ENCODE peak calls at places on chromosome 18, in seven cellular contexts. F is stimulated activated CD8-positive, alpha-beta memory T cell treated with anti-CD3 and anti-CD28 coated beads, Interleukin-2, amount 100 ng/mL, for 1 hour; L is activated CD8-positive, alpha-beta memory T cell treated with anti-CD3 and anti-CD28 coated beads for 24 hours; R is stimulated activated CD4-positive, alpha-beta T cell treated with anti-CD3 and anti-CD28 coated beads, Interleukin-4, amount 100 ng/mL, for 48 hours; A is caudate nucleus; S is cerebellum; N is Daoy. W is an unnamed sample.

GRCh38 chr18:23833714-23834113 is 144.5 kb downstream of the LAMA3 start:
- DNase-seq in F (no peak), L (no peak), R (no peak), A (no peak), S (no peak), N (no peak), W (no peak)

GRCh38 chr18:596288-596881 is 403 bp upstream of the CLUL1 start:
- DNase-seq in F (no peak), L (peak), R (no peak), A (no peak), S (peak), N (peak), W (no peak)

GRCh38 chr18:54127759-54128378 is 96.6 kb downstream of the MBD2 start:
- DNase-seq in F (no peak), L (no peak), R (no peak), A (no peak), S (peak), N (peak), W (peak)

GRCh38 chr18:55321268-55322175 is 266.5 kb downstream of the TCF4 start:
- DNase-seq in F (peak), L (peak), R (peak), A (peak), S (peak), N (peak), W (peak)

GRCh38 chr18:62450175-62450545 is 72.7 kb upstream of the ZCCHC2 start:
- DNase-seq in F (no peak), L (no peak), R (no peak), A (no peak), S (no peak), N (no peak), W (no peak)

GRCh38 chr18:59904051-59904601 is 4.3 kb downstream of the PMAIP1 start:
- DNase-seq in F (no peak), L (no peak), R (no peak), A (no peak), S (no peak), N (no peak), W (no peak)

GRCh38 chr18:78970774-78971333 is 8.8 kb upstream of the SALL3 start:
- DNase-seq in F (no peak), L (no peak), R (no peak), A (no peak), S (no peak), N (no peak), W (no peak)

GRCh38 chr18:26298107-26298506 is 71.9 kb downstream of the TAF4B start:
- DNase-seq in F (no peak), L (no peak), R (no peak), A (no peak), S (no peak), N (no peak), W (no peak)

GRCh38 chr18:11259421-11259820 is 110.1 kb upstream of the PIEZO2 start:
- DNase-seq in F (no peak), L (no peak), R (no peak), A (no peak), S (no peak), N (peak), W (peak)

GRCh38 chr18:50675043-50675442 is 115.2 kb downstream of the MAPK4 start:
- DNase-seq in F (no peak), L (no peak), R (no peak), A (no peak), S (no peak), N (no peak), W (no peak)

GRCh38 chr18:70636991-70637390 is 348.1 kb downstream of the SOCS6 start:
- DNase-seq in F (no peak), L (no peak), R (no peak), A (no peak), S (no peak), N (no peak), W (no peak)

GRCh38 chr18:48409591-48410094 is 460 bp upstream of the ZBTB7C start:
- DNase-seq in F (no peak), L (peak), R (no peak), A (no peak), S (peak), N (peak), W (peak)

GRCh38 chr18:22900558-22901183 is 32.5 kb upstream of the RBBP8 start:
- DNase-seq in F (no peak), L (no peak), R (no peak), A (no peak), S (no peak), N (no peak), W (peak)

GRCh38 chr18:35153609-35154273 is 87.1 kb upstream of the ZNF397 start:
- DNase-seq in F (no peak), L (no peak), R (no peak), A (no peak), S (no peak), N (no peak), W (no peak)

GRCh38 chr18:76246579-76246978 is 248.5 kb downstream of the ZNF516 start:
- DNase-seq in F (no peak), L (no peak), R (no peak), A (no peak), S (no peak), N (peak), W (no peak)

GRCh38 chr18:36454258-36454657 is 156.7 kb downstream of the FHOD3 start:
- DNase-seq in F (no peak), L (no peak), R (no peak), A (no peak), S (no peak), N (no peak), W (no peak)

GRCh38 chr18:36667811-36668210 is 161.0 kb downstream of the TPGS2 start:
- DNase-seq in F (no peak), L (no peak), R (no peak), A (no peak), S (no peak), N (no peak), W (no peak)

GRCh38 chr18:48181132-48181823 is 227.9 kb downstream of the ZBTB7C start:
- DNase-seq in F (no peak), L (no peak), R (no peak), A (no peak), S (no peak), N (no peak), W (no peak)

W was measured in Ammon's horn.